ENCODE peak calls at places on chromosomes 13 and 19, in ten cellular contexts. P is HFF-Myc; O is DND-41; W is mucosa of descending colon; Q is BJ; C is ascending aorta; V is H9; N is CD8-positive, alpha-beta T cell; J is glutamatergic neuron; X is cardiac fibroblast. A is an unnamed sample.

GRCh38 chr19:55165952-55166529 is 372 bp downstream of the DNAAF3 start:
- DNase-seq in P (no peak), O (peak), W (peak), Q (no peak), C (no peak), V (peak), N (peak), J (peak), X (peak), A (no peak)

GRCh38 chr19:49761625-49762311 is 1.3 kb downstream of the TSKS start:
- DNase-seq in P (no peak), O (no peak), W (no peak), Q (no peak), C (no peak), V (peak), N (peak), J (no peak), X (peak), A (no peak)

GRCh38 chr13:114226699-114227323 is 7.9 kb upstream of the CDC16 start:
- DNase-seq in P (peak), O (peak), W (peak), Q (peak), C (peak), V (peak), N (peak), J (peak), X (peak), A (peak)

GRCh38 chr19:2227415-2228156 is 8.5 kb downstream of the PLEKHJ1 start:
- DNase-seq in P (no peak), O (no peak), W (no peak), Q (no peak), C (no peak), V (no peak), N (no peak), J (no peak), X (no peak), A (peak)

GRCh38 chr13:76289558-76289957 is 596.6 kb downstream of the KCTD12 start:
- DNase-seq in P (no peak), O (no peak), W (no peak), Q (no peak), C (no peak), V (no peak), N (no peak), J (no peak), X (no peak), A (no peak)

GRCh38 chr13:45728759-45729158 is 26.6 kb downstream of the CBY2 start:
- DNase-seq in P (no peak), O (peak), W (no peak), Q (no peak), C (no peak), V (peak), N (no peak), J (peak), X (no peak), A (peak)

GRCh38 chr13:76890036-76890435 is 3.8 kb upstream of the KCTD12 start:
- DNase-seq in P (no peak), O (no peak), W (no peak), Q (no peak), C (no peak), V (no peak), N (no peak), J (no peak), X (peak), A (no peak)

GRCh38 chr13:82962422-82962821 is 919.9 kb downstream of the SLITRK1 start:
- DNase-seq in P (no peak), O (no peak), W (no peak), Q (no peak), C (no peak), V (no peak), N (no peak), J (no peak), X (no peak), A (no peak)

GRCh38 chr13:30792257-30793000 is 57.1 kb downstream of the ALOX5AP start:
- DNase-seq in P (peak), O (no peak), W (peak), Q (peak), C (peak), V (peak), N (no peak), J (peak), X (peak), A (no peak)

GRCh38 chr13:103246581-103247200 is 180.5 kb upstream of the SLC10A2 start:
- DNase-seq in P (no peak), O (no peak), W (no peak), Q (no peak), C (no peak), V (no peak), N (no peak), J (no peak), X (no peak), A (no peak)

GRCh38 chr19:42028304-42029216 is 34.5 kb upstream of the ATP1A3 start:
- DNase-seq in P (no peak), O (peak), W (no peak), Q (no peak), C (no peak), V (peak), N (peak), J (peak), X (no peak), A (no peak)

DNA sequence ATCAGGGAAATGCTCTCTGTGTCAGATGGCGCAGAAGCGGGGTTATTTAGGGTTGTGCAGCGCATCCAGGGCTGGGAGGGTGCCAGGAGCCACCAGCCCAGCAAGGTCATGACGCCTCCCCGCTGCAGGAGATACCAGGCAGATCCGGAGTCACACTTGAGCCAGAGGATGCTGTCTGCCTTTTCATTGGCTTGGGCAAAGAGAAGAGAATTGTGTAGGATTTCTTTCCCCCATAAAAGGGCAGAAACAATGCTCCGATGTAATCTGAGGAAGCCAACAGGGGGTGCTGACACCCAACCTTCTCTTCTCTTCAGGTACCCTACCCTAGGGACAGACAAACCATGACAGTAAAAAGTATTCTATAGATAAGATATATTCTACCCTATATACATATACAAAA is 346.4 kb downstream of the TSHZ3 start:
- DNase-seq in P (no peak), O (no peak), W (no peak), Q (no peak), C (no peak), V (no peak), N (no peak), J (no peak), X (no peak), A (no peak)
- TF ChIP-seq CTCF in P (no peak), O (no peak), W (no peak), Q (no peak), C (no peak), V (peak), N (no peak), J (no peak), X (no peak), A (no peak)

GRCh38 chr19:38389101-38389925 is 816 bp downstream of the SPRED3 start:
- DNase-seq in P (peak), O (no peak), W (no peak), Q (no peak), C (no peak), V (peak), N (no peak), J (peak), X (peak), A (no peak)
- TF ChIP-seq CTCF in P (no peak), O (no peak), W (no peak), Q (no peak), C (no peak), V (no peak), N (no peak), J (no peak), X (no peak), A (no peak)

DNA sequence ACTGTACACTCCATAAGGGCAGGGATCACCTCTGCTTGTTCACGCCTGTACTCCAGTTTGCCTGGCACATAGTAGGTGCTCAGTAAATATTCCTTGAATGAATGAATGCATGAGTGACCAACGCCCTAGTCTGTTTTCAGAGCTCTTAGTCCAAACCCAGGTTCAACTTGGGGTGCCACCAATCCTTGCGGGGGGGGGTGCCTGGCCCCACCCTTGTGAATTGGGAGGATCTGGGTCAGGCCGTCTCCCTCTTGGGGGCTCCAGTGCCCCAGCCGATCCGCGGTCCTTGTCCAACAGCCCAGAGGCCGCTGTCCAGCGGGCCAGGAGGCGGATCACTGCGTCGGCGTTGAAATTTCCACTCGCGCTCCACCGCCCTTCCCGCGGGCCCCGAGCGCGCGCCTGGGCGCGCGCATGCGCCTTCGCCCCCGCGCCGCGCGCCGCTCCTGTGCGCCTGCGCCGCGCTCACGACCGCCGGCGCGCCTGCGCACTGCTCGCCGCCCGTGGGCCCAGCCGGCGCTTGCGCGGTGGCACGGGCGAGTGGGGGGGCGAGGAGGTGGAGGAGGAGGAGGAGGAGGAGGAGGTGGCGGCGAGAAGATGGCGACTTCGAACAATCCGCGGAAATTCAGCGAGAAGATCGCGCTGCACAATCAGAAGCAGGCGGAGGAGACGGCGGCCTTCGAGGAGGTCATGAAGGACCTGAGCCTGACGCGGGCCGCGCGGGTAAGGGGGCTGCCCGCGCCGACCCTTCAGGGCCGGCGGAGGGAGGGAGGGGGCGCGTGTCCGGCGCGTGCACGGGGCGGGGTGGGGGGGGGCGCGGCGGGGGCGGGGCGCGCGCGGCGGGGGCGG is at the start of gene CRTC1:
- DNase-seq in P (no peak), O (peak), W (peak), Q (no peak), C (no peak), V (peak), N (peak), J (peak), X (peak), A (no peak)
- TF ChIP-seq CTCF in P (no peak), O (no peak), W (no peak), Q (no peak), C (peak), V (no peak), N (no peak), J (no peak), X (no peak), A (no peak)

GRCh38 chr19:46852830-46853229 is 2.2 kb upstream of the AP2S1 start:
- DNase-seq in P (no peak), O (no peak), W (no peak), Q (no peak), C (no peak), V (no peak), N (no peak), J (no peak), X (no peak), A (no peak)

GRCh38 chr19:46859637-46860124 is 1.1 kb upstream of the ARHGAP35 start:
- DNase-seq in P (peak), O (no peak), W (peak), Q (no peak), C (no peak), V (no peak), N (no peak), J (no peak), X (peak), A (no peak)

GRCh38 chr19:46860125-46860845 is 512 bp upstream of the ARHGAP35 start:
- DNase-seq in P (peak), O (peak), W (peak), Q (peak), C (peak), V (peak), N (peak), J (peak), X (peak), A (peak)

GRCh38 chr19:46860846-46861690 is at the start of gene ARHGAP35:
- DNase-seq in P (no peak), O (peak), W (peak), Q (no peak), C (no peak), V (peak), N (peak), J (peak), X (peak), A (no peak)

DNA sequence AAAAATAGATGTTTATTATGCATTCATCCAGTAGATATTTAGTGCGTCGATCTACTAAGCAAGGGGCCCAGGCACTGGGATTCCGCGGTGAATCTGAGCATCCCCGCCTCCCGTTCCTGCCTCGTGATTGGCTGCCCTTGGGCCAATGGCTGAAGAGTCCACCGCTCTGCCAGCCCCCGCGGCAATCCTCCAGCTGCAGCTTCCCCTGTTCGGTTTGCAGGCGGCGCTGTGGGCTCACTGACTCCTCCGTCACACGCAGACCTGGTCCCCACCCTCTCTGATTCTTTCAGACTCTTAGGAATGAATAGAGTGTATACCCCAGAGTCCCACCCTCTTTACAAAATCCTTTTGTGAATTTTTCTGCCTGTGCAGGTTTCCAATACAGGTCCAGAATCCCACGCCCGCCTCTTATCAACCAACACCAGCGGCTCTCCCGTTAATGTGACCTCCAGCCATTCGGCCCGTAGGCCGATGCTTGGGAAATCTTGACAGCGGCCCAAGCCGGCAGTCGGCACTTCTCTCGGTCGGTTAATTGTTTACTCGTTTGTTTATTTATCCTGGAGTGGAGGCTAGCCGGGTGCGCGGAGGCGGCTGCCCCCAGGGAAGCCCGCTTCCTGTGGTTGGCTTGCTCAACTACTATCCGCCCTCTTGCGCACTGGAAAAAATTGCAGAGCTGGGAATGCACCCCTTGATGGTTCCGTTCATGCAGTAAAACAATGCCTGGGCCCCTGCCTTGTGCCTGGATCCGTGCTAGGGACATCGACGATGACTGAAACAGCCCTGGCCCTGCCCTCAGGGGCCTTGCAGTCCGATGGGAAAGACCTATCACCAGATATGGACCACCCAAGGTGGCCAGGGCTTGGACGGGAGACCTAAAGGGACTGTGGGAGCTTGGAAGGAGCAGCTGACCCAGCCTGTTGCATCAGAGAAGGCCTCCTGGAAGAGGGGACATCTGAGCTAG is 4.5 kb upstream of the ARHGAP35 start:
- DNase-seq in P (peak), O (peak), W (peak), Q (peak), C (peak), V (peak), N (peak), J (peak), X (peak), A (peak)
- TF ChIP-seq CTCF in P (peak), O (peak), W (peak), Q (peak), C (peak), V (peak), N (peak), J (no peak), X (peak), A (peak)

GRCh38 chr13:111153279-111153976 is 38.3 kb downstream of the ARHGEF7 start:
- DNase-seq in P (peak), O (peak), W (peak), Q (peak), C (peak), V (peak), N (peak), J (peak), X (peak), A (no peak)
- TF ChIP-seq CTCF in P (no peak), O (no peak), W (no peak), Q (peak), C (no peak), V (peak), N (no peak), J (no peak), X (no peak), A (peak)

DNA sequence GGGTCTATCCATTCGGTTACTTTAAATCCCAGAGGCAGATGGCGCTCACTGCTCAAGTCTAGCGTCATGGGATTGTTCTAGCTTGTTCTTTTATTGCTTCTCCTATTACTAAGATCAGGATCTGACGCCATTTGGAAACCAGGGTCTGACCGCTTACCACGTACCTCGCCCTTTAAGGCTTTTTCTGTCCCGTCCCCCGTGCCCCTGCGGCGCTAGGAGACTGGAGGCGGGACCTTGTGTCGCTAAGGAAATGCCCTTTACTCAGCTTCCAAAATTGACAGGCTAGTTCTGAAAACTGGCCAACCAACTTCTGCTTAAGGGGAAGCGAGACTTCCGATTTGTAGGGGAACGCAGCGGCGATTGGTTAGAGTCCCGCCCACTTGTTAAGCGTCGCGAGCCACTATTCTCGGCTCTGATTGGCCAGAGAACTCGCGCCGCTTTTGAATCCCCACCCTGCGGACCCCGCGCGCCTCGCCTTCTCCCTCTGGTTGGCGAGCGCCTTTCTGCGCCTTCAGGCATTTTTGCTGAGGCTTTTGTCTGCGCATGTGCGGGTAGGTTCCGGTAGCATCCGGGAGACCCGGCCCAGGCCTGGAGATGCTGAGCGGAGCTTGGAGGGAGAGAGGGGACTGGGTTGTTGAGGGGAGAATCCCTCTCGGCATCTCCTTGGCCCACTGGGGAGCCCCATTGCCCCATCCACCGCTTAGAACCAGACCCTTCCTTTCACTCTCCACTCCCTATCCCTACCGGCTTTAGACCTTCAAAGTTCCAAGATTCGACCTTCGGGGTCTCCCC is 3.9 kb upstream of the C19orf84 start:
- DNase-seq in P (peak), O (peak), W (peak), Q (peak), C (peak), V (peak), N (peak), J (peak), X (peak), A (peak)
- TF ChIP-seq CTCF in P (no peak), O (peak), W (no peak), Q (peak), C (no peak), V (no peak), N (no peak), J (no peak), X (peak), A (no peak)

DNA sequence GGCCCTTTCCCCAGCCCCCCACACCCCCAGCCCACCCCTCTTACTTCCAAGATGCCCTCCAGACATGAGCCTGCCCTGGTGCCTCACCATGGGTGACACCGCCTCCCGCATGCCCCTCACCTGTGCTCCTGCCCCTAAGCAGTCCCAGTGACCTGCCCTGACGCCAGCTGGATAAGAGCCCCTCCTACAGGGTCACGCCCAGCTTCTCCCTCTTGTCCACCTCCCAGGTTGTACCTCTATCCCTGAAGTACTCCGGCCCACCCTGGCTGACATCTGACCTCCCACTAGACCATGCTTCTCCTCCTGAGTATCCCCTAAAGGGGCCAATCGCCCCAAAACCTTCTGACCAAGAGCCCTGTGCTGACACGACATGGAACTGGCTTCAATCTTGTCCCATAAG is 51.3 kb downstream of the COLGALT1 start:
- DNase-seq in P (no peak), O (no peak), W (no peak), Q (no peak), C (no peak), V (peak), N (no peak), J (no peak), X (no peak), A (no peak)
- TF ChIP-seq CTCF in P (no peak), O (no peak), W (no peak), Q (no peak), C (no peak), V (no peak), N (no peak), J (no peak), X (no peak), A (no peak)

DNA sequence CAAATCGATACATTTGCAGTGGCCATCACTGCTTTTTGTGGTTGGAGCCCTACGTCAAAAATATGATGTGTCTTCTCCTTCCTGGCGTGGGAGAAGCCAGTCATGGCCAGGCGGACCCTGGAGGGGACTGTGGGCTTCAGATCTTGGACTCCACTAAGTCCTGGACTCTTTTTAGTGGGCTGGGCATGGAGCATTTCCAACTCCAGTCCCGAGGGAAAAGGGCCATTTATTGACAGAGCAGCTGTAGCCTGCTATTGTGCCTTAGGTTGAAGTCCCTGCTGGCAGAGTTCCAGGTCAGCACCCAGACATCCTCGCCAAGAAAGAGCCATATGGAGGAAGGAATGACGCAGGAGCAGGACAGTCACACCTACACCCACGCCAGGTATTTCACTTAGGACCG is 179.2 kb upstream of the ZNF507 start:
- DNase-seq in P (no peak), O (no peak), W (no peak), Q (no peak), C (no peak), V (no peak), N (no peak), J (no peak), X (no peak), A (no peak)
- TF ChIP-seq CTCF in P (no peak), O (no peak), W (no peak), Q (no peak), C (no peak), V (no peak), N (no peak), J (no peak), X (no peak), A (no peak)